ENCODE peak calls at places on chromosomes 6 and 20, in six cellular contexts. E is H1, O is brain microvascular endothelial cell, Q is uterus, S is fibroblast of lung, U is tibial nerve. D is an unnamed sample.

GRCh38 chr6:82686719-82687118 is 323.1 kb downstream of the TPBG start:
- DNase-seq in E (no peak), O (no peak), Q (no peak), S (no peak), U (no peak), D (no peak)

GRCh38 chr6:113447088-113447831 is 409.9 kb upstream of the MARCKS start:
- DNase-seq in E (no peak), O (peak), Q (no peak), S (peak), U (no peak), D (peak)

GRCh38 chr6:113591896-113592827 is 265.0 kb upstream of the MARCKS start:
- DNase-seq in E (no peak), O (no peak), Q (no peak), S (peak), U (no peak), D (no peak)

GRCh38 chr20:32764000-32764960 is 2.1 kb downstream of the DNMT3B start:
- DNase-seq in E (peak), O (no peak), Q (no peak), S (no peak), U (no peak), D (no peak)

GRCh38 chr6:43916924-43917877 is 147.2 kb downstream of the VEGFA start:
- DNase-seq in E (no peak), O (no peak), Q (peak), S (peak), U (peak), D (no peak)

GRCh38 chr20:47774081-47774777 is 11.1 kb downstream of the SULF2 start:
- DNase-seq in E (no peak), O (no peak), Q (no peak), S (no peak), U (no peak), D (no peak)

GRCh38 chr6:2582268-2582667 is 168.5 kb downstream of the MYLK4 start:
- DNase-seq in E (no peak), O (no peak), Q (no peak), S (no peak), U (no peak), D (no peak)

GRCh38 chr6:63584566-63584965 is 12.3 kb downstream of the LOC128125822 start:
- DNase-seq in E (no peak), O (no peak), Q (no peak), S (no peak), U (no peak), D (no peak)

GRCh38 chr6:31004285-31004684 is 6.0 kb upstream of the MUC22 start:
- DNase-seq in E (no peak), O (no peak), Q (no peak), S (no peak), U (no peak), D (peak)

GRCh38 chr6:71404145-71404966 is 115.7 kb downstream of the OGFRL1 start:
- DNase-seq in E (no peak), O (peak), Q (no peak), S (peak), U (no peak), D (peak)

GRCh38 chr6:89834884-89835792 is 5.5 kb downstream of the CASP8AP2 start:
- DNase-seq in E (no peak), O (no peak), Q (no peak), S (no peak), U (no peak), D (no peak)

GRCh38 chr6:127100510-127101140 is 17.8 kb upstream of the RSPO3 start:
- DNase-seq in E (no peak), O (no peak), Q (no peak), S (peak), U (no peak), D (no peak)

GRCh38 chr6:130978180-130978579 is 84.9 kb downstream of the EPB41L2 start:
- DNase-seq in E (no peak), O (no peak), Q (no peak), S (no peak), U (no peak), D (no peak)

GRCh38 chr6:139825935-139826374 is 451.5 kb upstream of the CITED2 start:
- DNase-seq in E (no peak), O (no peak), Q (no peak), S (no peak), U (no peak), D (no peak)

GRCh38 chr6:4125933-4126864 is 9.2 kb downstream of the ECI2 start:
- DNase-seq in E (no peak), O (peak), Q (no peak), S (peak), U (no peak), D (peak)
- TF ChIP-seq CTCF in E (no peak), O (peak), Q (peak), S (peak), U (no peak), D (no peak)

DNA sequence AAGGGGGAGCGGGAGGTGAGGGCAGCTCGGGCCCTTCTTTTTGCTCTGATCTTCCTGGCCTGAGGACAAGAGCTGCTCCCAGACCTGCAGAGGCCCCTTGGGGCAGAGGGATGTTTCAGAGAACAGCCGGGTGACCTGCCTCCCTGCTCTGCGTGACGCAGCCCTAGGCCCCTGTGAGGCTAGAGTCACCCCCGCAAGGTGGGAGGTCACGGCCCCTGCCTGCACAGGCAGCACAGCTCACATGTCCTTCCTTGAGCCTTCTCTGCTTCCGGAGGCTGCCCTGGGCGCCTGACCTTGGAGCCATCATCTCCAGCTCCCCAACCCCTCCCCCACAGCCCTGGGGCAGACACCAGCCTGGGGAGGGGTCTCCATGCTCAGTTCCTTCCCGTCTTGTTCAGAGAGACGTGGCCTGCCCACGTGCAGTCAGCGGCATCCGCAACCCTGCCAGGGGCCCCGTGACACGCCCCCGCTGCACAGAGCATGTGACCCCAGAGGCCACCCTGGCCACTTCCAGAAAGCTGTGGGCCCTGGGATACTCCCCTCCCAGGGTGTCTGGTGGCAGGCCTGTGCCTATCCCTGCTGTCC is at the start of gene BIRC7:
- DNase-seq in E (no peak), O (no peak), Q (no peak), S (no peak), U (no peak), D (no peak)
- H3K27ac ChIP-seq in E (no peak), O (no peak), Q (no peak), S (no peak), U (peak), D (no peak)

GRCh38 chr6:150332939-150333591 is 35.7 kb upstream of the IYD start:
- DNase-seq in E (no peak), O (no peak), Q (no peak), S (no peak), U (no peak), D (no peak)

GRCh38 chr6:150325093-150325772 is 43.6 kb upstream of the IYD start:
- DNase-seq in E (no peak), O (no peak), Q (no peak), S (no peak), U (no peak), D (no peak)

GRCh38 chr6:150331344-150331743 is 37.5 kb upstream of the IYD start:
- DNase-seq in E (no peak), O (no peak), Q (no peak), S (no peak), U (no peak), D (no peak)

GRCh38 chr6:150327117-150327774 is 41.6 kb upstream of the IYD start:
- DNase-seq in E (no peak), O (no peak), Q (no peak), S (no peak), U (no peak), D (no peak)

DNA sequence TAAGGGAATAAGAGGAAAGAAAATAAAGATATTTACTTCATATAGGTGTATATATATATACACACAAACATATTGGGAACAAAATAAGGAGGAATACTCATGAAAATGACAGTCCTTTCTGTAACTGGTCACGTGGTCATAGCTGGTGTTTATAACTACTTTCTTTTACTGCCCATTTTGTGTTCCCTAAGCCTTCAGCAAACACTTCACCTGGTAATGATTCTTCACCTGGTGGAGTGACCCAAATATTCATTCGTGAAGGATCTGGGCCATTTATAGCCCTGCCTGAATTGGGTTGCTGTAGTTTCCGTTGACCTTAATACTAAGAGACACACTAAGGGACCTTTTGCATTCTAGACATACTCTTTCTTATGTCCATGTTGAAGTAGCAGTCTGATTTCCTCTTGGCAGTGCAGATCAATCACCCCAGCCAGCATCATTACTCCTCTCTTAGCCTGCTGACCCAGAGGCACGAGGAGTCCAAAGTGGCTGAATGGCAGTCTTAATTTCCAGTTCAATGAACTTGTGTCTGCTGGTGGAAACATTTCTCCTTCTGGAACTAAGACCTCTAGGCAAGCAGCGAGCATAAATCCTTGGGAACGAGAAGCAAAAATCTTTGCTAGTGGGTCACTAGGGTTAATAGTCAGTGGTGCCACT is 39.9 kb upstream of the IYD start:
- DNase-seq in E (no peak), O (no peak), Q (no peak), S (no peak), U (no peak), D (no peak)
- TF ChIP-seq CTCF in E (no peak), O (no peak), Q (no peak), S (no peak), U (no peak), D (no peak)

GRCh38 chr6:154297711-154298110 is 58.9 kb downstream of the IPCEF1 start:
- DNase-seq in E (no peak), O (no peak), Q (no peak), S (no peak), U (no peak), D (no peak)
- H3K27ac ChIP-seq in E (no peak), O (no peak), Q (no peak), S (no peak), U (peak), D (no peak)

GRCh38 chr6:118736351-118736750 is 85.0 kb upstream of the CEP85L start:
- DNase-seq in E (no peak), O (no peak), Q (no peak), S (no peak), U (no peak), D (no peak)

GRCh38 chr6:118739976-118740771 is 88.8 kb upstream of the CEP85L start:
- DNase-seq in E (no peak), O (no peak), Q (no peak), S (peak), U (no peak), D (no peak)

GRCh38 chr6:118735320-118735719 is 83.9 kb upstream of the CEP85L start:
- DNase-seq in E (peak), O (no peak), Q (no peak), S (peak), U (no peak), D (no peak)
- TF ChIP-seq CTCF in E (peak), O (peak), Q (peak), S (peak), U (no peak), D (no peak)

GRCh38 chr20:56860413-56860812 is 231.3 kb downstream of the TFAP2C start:
- DNase-seq in E (no peak), O (no peak), Q (no peak), S (no peak), U (no peak), D (no peak)

GRCh38 chr20:56861590-56861989 is 232.5 kb downstream of the TFAP2C start:
- DNase-seq in E (no peak), O (no peak), Q (no peak), S (no peak), U (no peak), D (no peak)

GRCh38 chr20:56855693-56856092 is 226.6 kb downstream of the TFAP2C start:
- DNase-seq in E (no peak), O (no peak), Q (no peak), S (no peak), U (no peak), D (no peak)

GRCh38 chr20:56859039-56859750 is 230.1 kb downstream of the TFAP2C start:
- DNase-seq in E (no peak), O (no peak), Q (no peak), S (no peak), U (no peak), D (no peak)

GRCh38 chr20:56859751-56860366 is 230.8 kb downstream of the TFAP2C start:
- DNase-seq in E (peak), O (no peak), Q (peak), S (no peak), U (no peak), D (no peak)
- H3K27ac ChIP-seq in E (no peak), O (no peak), Q (peak), S (no peak), U (no peak), D (no peak)

DNA sequence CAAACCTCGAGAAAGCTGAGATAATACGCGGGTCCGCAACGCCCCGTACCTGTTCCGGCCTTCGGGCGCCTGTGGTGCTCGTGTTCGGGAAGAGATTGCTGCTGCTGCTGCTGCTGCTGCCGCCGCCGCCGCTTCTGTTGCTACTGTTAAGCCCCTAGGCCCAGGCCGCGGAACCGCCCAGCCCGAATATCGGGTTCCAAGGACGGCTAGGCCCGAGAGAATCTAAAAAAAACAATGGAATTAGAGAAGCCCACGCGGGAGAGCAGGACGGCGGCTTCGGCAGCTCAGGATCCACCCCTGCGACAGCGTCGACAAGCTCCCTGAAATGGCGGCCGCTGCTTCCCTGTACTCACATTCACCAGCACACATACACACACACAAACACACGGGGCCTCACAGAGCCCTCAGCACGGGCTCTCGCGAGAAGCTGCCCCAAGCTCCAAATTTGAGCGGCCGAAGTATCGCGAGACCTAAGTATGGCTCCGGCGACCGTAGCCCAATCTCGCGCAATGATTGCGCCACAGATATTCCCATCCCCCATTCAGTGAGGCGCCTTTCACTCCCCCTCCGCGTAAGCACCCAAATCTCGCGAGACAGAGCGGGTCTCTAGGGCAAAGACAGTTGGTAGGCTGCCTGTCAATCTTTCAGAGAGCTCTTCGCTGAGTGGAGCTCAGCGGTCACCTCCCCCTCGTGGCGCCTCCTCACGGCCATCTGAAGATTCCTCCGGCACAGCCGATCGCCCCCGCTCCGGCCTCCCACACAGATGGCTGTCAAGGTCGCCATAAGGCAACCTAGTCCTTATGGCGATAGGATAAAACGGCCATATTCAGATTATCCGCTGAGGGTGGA is at the start of gene RBM39:
- DNase-seq in E (peak), O (peak), Q (peak), S (peak), U (peak), D (peak)
- TF ChIP-seq CTCF in E (no peak), O (peak), Q (peak), S (peak), U (peak), D (no peak)

DNA sequence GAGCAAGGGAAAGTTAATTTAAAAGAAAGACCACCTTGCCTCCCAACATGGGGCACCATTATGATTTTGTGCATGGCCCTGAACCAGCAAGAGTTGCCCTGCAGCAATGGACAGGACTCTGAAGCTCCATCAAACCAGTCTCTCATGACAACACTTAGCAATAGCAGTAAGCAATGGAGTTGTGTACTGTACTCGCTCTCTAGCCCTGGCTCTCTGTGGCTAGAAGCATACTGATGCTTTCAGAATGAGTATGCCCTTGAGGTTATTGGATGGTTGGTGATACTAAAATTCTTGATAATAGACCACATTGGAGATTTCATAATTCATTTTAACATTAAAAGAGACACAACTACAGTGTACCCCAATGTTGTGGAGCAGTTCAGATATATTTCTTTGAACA is 23.2 kb upstream of the LMBRD1 start:
- DNase-seq in E (no peak), O (no peak), Q (no peak), S (no peak), U (no peak), D (no peak)
- H3K27ac ChIP-seq in E (no peak), O (no peak), Q (no peak), S (no peak), U (no peak), D (no peak)

DNA sequence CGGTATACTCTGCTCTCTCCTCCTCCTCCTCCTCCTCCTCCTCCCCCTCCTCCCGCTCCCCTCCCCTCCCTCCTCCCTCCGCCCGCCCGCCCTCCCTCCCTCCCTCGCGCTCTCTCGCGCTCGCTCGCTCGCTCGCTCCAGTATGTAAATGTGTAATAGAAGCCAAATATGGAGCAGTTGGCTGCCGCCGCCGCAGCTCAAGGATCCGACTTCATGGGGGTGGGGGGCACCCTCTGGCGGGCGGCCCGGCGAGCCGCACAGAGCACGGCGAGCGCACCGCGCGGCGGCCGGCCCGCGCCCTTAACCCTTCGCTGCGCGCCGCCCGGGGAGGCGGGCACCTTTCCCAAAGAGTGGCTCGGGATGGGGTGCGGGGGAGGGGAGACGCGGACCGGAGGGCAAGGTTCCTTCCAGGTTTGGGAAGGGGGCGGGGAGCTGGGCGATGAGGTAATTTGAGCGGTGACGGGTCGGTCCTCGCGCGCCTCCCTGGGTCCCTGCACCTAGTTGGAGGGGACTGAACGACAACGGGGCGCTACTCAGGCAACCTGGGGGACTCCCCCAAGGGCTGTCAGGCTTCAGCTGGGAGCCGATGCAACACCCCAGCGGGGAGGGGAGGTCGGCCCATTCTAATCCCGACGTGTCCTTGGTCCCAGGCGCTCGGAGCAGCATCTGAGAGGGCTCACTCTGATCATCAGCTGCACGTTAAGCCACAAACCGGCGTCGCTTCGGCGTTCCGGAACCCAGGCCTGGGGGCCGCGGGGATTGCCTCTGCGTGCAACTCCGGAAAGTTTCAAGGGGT is 407 bp upstream of the ATXN1 start:
- DNase-seq in E (peak), O (peak), Q (peak), S (peak), U (peak), D (peak)
- TF ChIP-seq CTCF in E (peak), O (peak), Q (peak), S (no peak), U (peak), D (peak)

GRCh38 chr6:143698759-143699750 is 21.3 kb downstream of the PHACTR2 start:
- DNase-seq in E (peak), O (no peak), Q (no peak), S (no peak), U (no peak), D (no peak)

GRCh38 chr6:143698329-143698728 is 20.6 kb downstream of the PHACTR2 start:
- DNase-seq in E (no peak), O (no peak), Q (no peak), S (no peak), U (no peak), D (no peak)

GRCh38 chr6:143700684-143701342 is 23.0 kb downstream of the PHACTR2 start:
- DNase-seq in E (no peak), O (peak), Q (no peak), S (peak), U (no peak), D (no peak)

GRCh38 chr6:143705564-143705963 is 27.8 kb downstream of the PHACTR2 start:
- DNase-seq in E (no peak), O (no peak), Q (no peak), S (no peak), U (no peak), D (no peak)

GRCh38 chr6:143701343-143702234 is 23.8 kb downstream of the PHACTR2 start:
- DNase-seq in E (no peak), O (no peak), Q (no peak), S (peak), U (no peak), D (no peak)
- H3K27ac ChIP-seq in E (no peak), O (peak), Q (peak), S (no peak), U (peak), D (no peak)

D was measured in RWPE1.